ENCODE peak calls at places on chromosomes 13 and 19, in four cellular contexts. G is DND-41, Q is IMR-90, M is mammary epithelial cell. F is an unnamed sample. For H3K4me1, the result is how much of the 10 kb centered on the place peaks cover.

GRCh38 chr19:8423821-8424223 is 10.7 kb downstream of the MARCHF2 start:
- DNase-seq in G (no peak), Q (peak), M (peak), F (peak)

GRCh38 chr19:19405919-19406877 is 723 bp downstream of the GATAD2A start:
- DNase-seq in M (peak), G (peak), Q (peak), F (peak)

GRCh38 chr19:1634242-1634937 is 18.0 kb downstream of the TCF3 start:
- DNase-seq in M (no peak), Q (no peak), G (no peak), F (peak)

GRCh38 chr19:55082023-55082851 is 6.6 kb downstream of the EPS8L1 start:
- DNase-seq in G (no peak), M (no peak), Q (peak), F (peak)

GRCh38 chr19:54916822-54917221 is 10.9 kb downstream of the NCR1 start:
- DNase-seq in G (no peak), M (no peak), Q (no peak), F (no peak)

GRCh38 chr13:85597790-85598500 is 201.3 kb downstream of the SLITRK6 start:
- DNase-seq in G (no peak), M (peak), Q (peak), F (no peak)

GRCh38 chr19:290539-291521 is at the start of gene PLPP2:
- DNase-seq in M (peak), G (no peak), Q (no peak), F (no peak)

GRCh38 chr13:33723772-33724435 is 94.0 kb upstream of the RFC3 start:
- DNase-seq in G (peak), Q (peak), M (peak), F (peak)

GRCh38 chr13:43835701-43836100 is 43.8 kb downstream of the CCDC122 start:
- DNase-seq in G (no peak), M (peak), Q (peak), F (no peak)

GRCh38 chr19:10291554-10292205 is 1.9 kb downstream of the ICAM5 start:
- DNase-seq in G (no peak), Q (peak), M (peak), F (no peak)

GRCh38 chr19:20271215-20271926 is 104.4 kb downstream of the ZNF486 start:
- DNase-seq in Q (no peak), G (no peak), M (no peak), F (no peak)

GRCh38 chr19:47729799-47730520 is 15.4 kb upstream of the NOP53 start:
- DNase-seq in Q (no peak), M (peak), G (peak), F (peak)

GRCh38 chr13:100108913-100109507 is 20.1 kb downstream of the PCCA start:
- DNase-seq in G (no peak), M (no peak), Q (peak), F (no peak)

GRCh38 chr19:5698635-5699422 is 8.7 kb downstream of the RPL36 start:
- DNase-seq in M (no peak), G (no peak), Q (no peak), F (no peak)

GRCh38 chr13:45119469-45119989 is 781 bp upstream of the GTF2F2 start:
- DNase-seq in G (peak), M (peak), Q (peak), F (no peak)

GRCh38 chr13:111503905-111504695 is 183.7 kb downstream of the TEX29 start:
- DNase-seq in G (no peak), Q (no peak), M (no peak), F (no peak)

GRCh38 chr13:77767413-77767812 is 69.9 kb downstream of the SLAIN1 start:
- DNase-seq in M (no peak), G (no peak), Q (no peak), F (no peak)

GRCh38 chr19:21584532-21584931 is 79.1 kb downstream of the ZNF429 start:
- DNase-seq in G (no peak), Q (no peak), M (no peak), F (no peak)

GRCh38 chr19:21587549-21587948 is 82.1 kb downstream of the ZNF429 start:
- DNase-seq in M (no peak), G (no peak), Q (no peak), F (no peak)

GRCh38 chr19:21586341-21587116 is 81.1 kb downstream of the ZNF429 start:
- DNase-seq in Q (no peak), M (no peak), G (peak), F (peak)

GRCh38 chr19:21587117-21587461 is 81.7 kb downstream of the ZNF429 start:
- DNase-seq in M (no peak), Q (no peak), G (peak), F (peak)

DNA sequence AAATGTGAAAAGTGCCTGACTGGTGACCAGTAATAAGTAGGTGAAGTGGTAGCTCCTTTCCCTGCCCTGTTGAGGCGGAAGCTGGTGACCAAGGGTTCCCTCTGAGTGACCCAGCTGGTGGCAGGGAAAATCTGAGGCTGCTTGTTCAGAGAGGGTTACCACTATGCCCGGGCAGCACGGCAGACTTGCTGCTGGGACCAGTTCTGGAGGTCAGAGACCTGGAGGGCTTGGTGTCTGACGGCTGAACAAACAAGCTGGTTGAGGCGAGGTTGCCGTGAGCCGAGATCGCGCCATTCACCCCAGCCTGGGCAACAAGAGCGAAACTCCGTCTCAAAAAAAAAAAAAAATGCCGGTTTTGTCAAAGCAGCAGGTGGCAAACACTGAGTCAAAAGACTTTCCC is 80.1 kb downstream of the ZNF429 start:
- DNase-seq in Q (no peak), M (no peak), G (peak), F (no peak)
- H3K4me1 ChIP-seq in Q (under half), M (under half), G (half or more), F (under half)

DNA sequence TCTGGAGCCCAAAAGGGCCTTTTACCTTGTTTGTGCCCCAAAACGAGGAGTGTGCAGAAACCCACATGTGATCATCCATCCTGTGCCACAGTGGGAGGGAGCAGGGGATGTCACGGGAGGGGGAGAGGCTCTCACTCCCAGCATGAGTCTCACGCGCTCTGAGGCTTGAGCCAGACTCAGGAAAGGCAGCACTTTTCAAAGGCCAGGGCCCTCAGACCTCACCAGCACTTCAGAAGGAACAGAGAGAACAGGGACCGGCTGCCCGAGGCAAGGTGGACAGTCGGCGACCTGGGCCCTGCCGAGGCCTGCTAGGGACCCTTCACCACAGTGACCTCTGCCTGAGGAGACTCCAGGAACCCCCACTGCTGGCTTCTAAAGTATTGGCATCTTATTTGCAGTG is 71.7 kb upstream of the WASF3 start:
- DNase-seq in M (no peak), Q (no peak), G (no peak), F (no peak)
- H3K4me1 ChIP-seq in M (under half), Q (under half), G (under half), F (under half)

GRCh38 chr19:13076320-13076719 is 26.3 kb downstream of the LYL1 start:
- DNase-seq in G (no peak), M (no peak), Q (no peak), F (peak)

GRCh38 chr19:13072206-13072898 is 30.3 kb downstream of the LYL1 start:
- DNase-seq in G (no peak), Q (no peak), M (no peak), F (no peak)

GRCh38 chr19:13076787-13077186 is 25.9 kb downstream of the LYL1 start:
- DNase-seq in M (no peak), G (no peak), Q (no peak), F (peak)

GRCh38 chr19:13073263-13073662 is 29.4 kb downstream of the LYL1 start:
- DNase-seq in Q (no peak), G (no peak), M (no peak), F (no peak)

DNA sequence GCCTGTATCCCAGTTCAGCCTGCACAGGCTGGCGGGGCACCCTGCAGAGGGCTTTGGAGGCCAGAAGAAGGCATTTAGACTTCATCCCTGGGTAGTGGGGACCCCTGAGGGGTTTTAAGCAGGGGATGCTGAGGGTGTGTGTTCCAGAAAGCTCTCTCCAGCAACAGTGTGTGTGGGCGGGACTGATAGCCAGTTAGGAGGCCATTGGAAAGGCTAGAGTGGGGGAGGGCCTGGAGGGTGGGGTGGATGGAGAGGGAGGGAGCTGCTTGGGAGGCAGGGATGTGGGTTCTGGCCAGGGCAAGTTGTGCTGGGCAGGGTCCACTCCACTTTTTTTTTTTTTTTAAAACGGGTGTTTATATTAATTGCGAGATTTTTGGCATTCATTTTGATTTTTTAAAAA is 28.3 kb downstream of the LYL1 start:
- DNase-seq in G (no peak), M (no peak), Q (no peak), F (no peak)
- H3K4me1 ChIP-seq in G (under half), M (under half), Q (under half), F (under half)

GRCh38 chr13:30844548-30845296 is 61.3 kb upstream of the MEDAG start:
- DNase-seq in G (peak), Q (no peak), M (no peak), F (no peak)
- H3K4me1 ChIP-seq in G (under half), Q (under half), M (under half), F (under half)

DNA sequence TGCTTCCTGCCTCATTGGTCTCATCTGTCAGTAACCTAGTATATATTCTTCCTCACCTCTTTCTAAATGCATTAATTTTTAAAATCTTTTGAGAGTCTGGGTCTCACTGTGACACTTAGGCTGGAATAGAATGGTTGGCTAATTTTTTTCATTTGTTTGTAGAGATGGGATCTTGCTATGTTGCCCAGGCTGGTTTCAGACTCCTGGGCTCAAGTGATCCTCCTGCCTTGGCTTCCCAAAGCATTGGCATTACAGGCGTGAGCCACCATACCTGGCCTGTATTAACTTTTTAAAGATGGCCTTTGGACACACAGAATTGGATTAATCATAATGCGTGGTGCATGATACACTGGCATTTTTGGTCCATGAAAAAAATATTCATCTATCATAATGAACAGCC is 29.9 kb downstream of the SIPA1L3 start:
- DNase-seq in Q (no peak), G (no peak), M (no peak), F (no peak)
- H3K4me1 ChIP-seq in Q (under half), G (under half), M (under half), F (under half)

GRCh38 chr19:12527034-12527836 is 24.0 kb downstream of the ZNF564 start:
- DNase-seq in Q (peak), G (no peak), M (peak), F (no peak)

GRCh38 chr19:12521996-12522395 is 29.3 kb downstream of the ZNF564 start:
- DNase-seq in G (peak), M (no peak), Q (no peak), F (no peak)

GRCh38 chr19:12526542-12526941 is 24.7 kb downstream of the ZNF564 start:
- DNase-seq in M (no peak), G (no peak), Q (no peak), F (no peak)
- H3K4me1 ChIP-seq in M (under half), G (under half), Q (under half), F (under half)

F was measured in right cardiac atrium.